ENCODE peak calls at places on chromosome 20, in eight cellular contexts. Z is tibial artery, T is colonic mucosa, F is fibroblast of lung, I is mammary epithelial cell, U is heart left ventricle, M is uterus, S is left ventricle myocardium inferior. G is an unnamed sample. For H3K4me1, the result is how much of the 10 kb centered on the place peaks cover.

GRCh38 chr20:35888659-35889058 is 65.6 kb downstream of the SCAND1 start:
- DNase-seq in Z (no peak), T (no peak), F (peak), I (no peak), U (no peak), M (no peak), S (no peak), G (no peak)

GRCh38 chr20:44035924-44036323 is 121.3 kb downstream of the TOX2 start:
- DNase-seq in Z (no peak), T (no peak), F (no peak), I (no peak), U (no peak), M (no peak), S (no peak), G (no peak)

GRCh38 chr20:55264825-55265224 is 740.5 kb downstream of the CBLN4 start:
- DNase-seq in Z (no peak), T (no peak), F (no peak), I (no peak), U (no peak), M (no peak), S (no peak), G (no peak)

GRCh38 chr20:43662943-43663655 is 3.8 kb upstream of the MYBL2 start:
- DNase-seq in Z (no peak), T (peak), F (no peak), I (peak), U (no peak), M (no peak), S (no peak), G (no peak)

GRCh38 chr20:35451295-35451694 is 4.1 kb upstream of the CEP250 start:
- DNase-seq in Z (no peak), T (peak), F (no peak), I (peak), U (no peak), M (no peak), S (no peak), G (no peak)

GRCh38 chr20:57856658-57857057 is 146.8 kb upstream of the PMEPA1 start:
- DNase-seq in Z (no peak), T (no peak), F (no peak), I (peak), U (no peak), M (no peak), S (no peak), G (no peak)

GRCh38 chr20:11204926-11205768 is 531.3 kb upstream of the JAG1 start:
- DNase-seq in Z (peak), T (peak), F (peak), I (peak), U (peak), M (peak), S (peak), G (no peak)

GRCh38 chr20:56574531-56575142 is 41.6 kb downstream of the FAM209B start:
- DNase-seq in Z (no peak), T (no peak), F (no peak), I (peak), U (no peak), M (no peak), S (no peak), G (no peak)

GRCh38 chr20:34311118-34312023 is 8.2 kb upstream of the AHCY start:
- DNase-seq in Z (no peak), T (peak), F (no peak), I (no peak), U (no peak), M (no peak), S (no peak), G (no peak)

GRCh38 chr20:3041818-3042504 is 1.5 kb upstream of the GNRH2 start:
- DNase-seq in Z (no peak), T (no peak), F (peak), I (no peak), U (no peak), M (no peak), S (no peak), G (peak)

GRCh38 chr20:17697171-17697570 is 2.6 kb upstream of the BANF2 start:
- DNase-seq in Z (peak), T (no peak), F (no peak), I (no peak), U (no peak), M (no peak), S (no peak), G (no peak)

GRCh38 chr20:19000071-19000470 is 186.5 kb downstream of the SCP2D1 start:
- DNase-seq in Z (no peak), T (no peak), F (no peak), I (no peak), U (no peak), M (peak), S (no peak), G (no peak)

GRCh38 chr20:23165307-23165750 is 79.2 kb upstream of the CD93 start:
- DNase-seq in Z (peak), T (peak), F (no peak), I (no peak), U (no peak), M (no peak), S (no peak), G (no peak)

GRCh38 chr20:61385731-61386130 is 133.7 kb downstream of the CDH4 start:
- DNase-seq in Z (no peak), T (no peak), F (no peak), I (no peak), U (no peak), M (no peak), S (no peak), G (no peak)

GRCh38 chr20:44532981-44533331 is 11.1 kb upstream of the SERINC3 start:
- DNase-seq in Z (no peak), T (no peak), F (peak), I (peak), U (no peak), M (no peak), S (no peak), G (no peak)

GRCh38 chr20:5612476-5613291 is 137.5 kb upstream of the SHLD1 start:
- DNase-seq in Z (no peak), T (no peak), F (peak), I (peak), U (no peak), M (no peak), S (no peak), G (no peak)

GRCh38 chr20:58417418-58417817 is 28.4 kb downstream of the VAPB start:
- DNase-seq in Z (no peak), T (no peak), F (no peak), I (no peak), U (no peak), M (no peak), S (no peak), G (no peak)

GRCh38 chr20:56449459-56449858 is 19.0 kb upstream of the RTF2 start:
- DNase-seq in Z (no peak), T (no peak), F (no peak), I (no peak), U (no peak), M (no peak), S (no peak), G (no peak)

GRCh38 chr20:59744756-59745155 is 140.4 kb downstream of the PHACTR3 start:
- DNase-seq in Z (no peak), T (no peak), F (no peak), I (no peak), U (no peak), M (no peak), S (no peak), G (no peak)

GRCh38 chr20:18543932-18544331 is 23.3 kb upstream of the SMIM26 start:
- DNase-seq in Z (no peak), T (no peak), F (no peak), I (no peak), U (peak), M (no peak), S (peak), G (no peak)

GRCh38 chr20:4920131-4920530 is 81.2 kb downstream of the SLC23A2 start:
- DNase-seq in Z (no peak), T (no peak), F (no peak), I (no peak), U (no peak), M (no peak), S (no peak), G (no peak)

GRCh38 chr20:4603724-4604123 is 118.0 kb upstream of the PRND start:
- DNase-seq in Z (no peak), T (no peak), F (peak), I (no peak), U (no peak), M (no peak), S (no peak), G (no peak)

GRCh38 chr20:10622657-10623418 is 51.0 kb downstream of the JAG1 start:
- DNase-seq in Z (peak), T (no peak), F (peak), I (peak), U (peak), M (peak), S (peak), G (peak)

GRCh38 chr20:42634096-42634495 is 555.6 kb downstream of the PTPRT start:
- DNase-seq in Z (no peak), T (no peak), F (no peak), I (no peak), U (no peak), M (no peak), S (no peak), G (no peak)

GRCh38 chr20:2122921-2123320 is 21.3 kb downstream of the STK35 start:
- DNase-seq in Z (peak), T (no peak), F (peak), I (peak), U (peak), M (peak), S (peak), G (no peak)

GRCh38 chr20:24141111-24141510 is 152.5 kb upstream of the GGTLC1 start:
- DNase-seq in Z (no peak), T (no peak), F (no peak), I (no peak), U (no peak), M (no peak), S (no peak), G (no peak)

GRCh38 chr20:34271961-34272360 is 30.7 kb downstream of the ASIP start:
- DNase-seq in Z (no peak), T (no peak), F (no peak), I (peak), U (no peak), M (no peak), S (no peak), G (no peak)

GRCh38 chr20:56595746-56596478 is 33.2 kb upstream of the TFAP2C start:
- DNase-seq in Z (no peak), T (no peak), F (no peak), I (no peak), U (no peak), M (no peak), S (no peak), G (no peak)

GRCh38 chr20:35974256-35974655 is 5.9 kb downstream of the CNBD2 start:
- DNase-seq in Z (no peak), T (no peak), F (no peak), I (no peak), U (no peak), M (no peak), S (no peak), G (no peak)

GRCh38 chr20:34538671-34539123 is 19.8 kb upstream of the MAP1LC3A start:
- DNase-seq in Z (no peak), T (peak), F (peak), I (peak), U (peak), M (peak), S (peak), G (no peak)

GRCh38 chr20:9374480-9374879 is 139.9 kb upstream of the LAMP5 start:
- DNase-seq in Z (no peak), T (no peak), F (peak), I (no peak), U (no peak), M (no peak), S (no peak), G (no peak)

GRCh38 chr20:20520776-20521175 is 152.9 kb downstream of the INSM1 start:
- DNase-seq in Z (no peak), T (no peak), F (peak), I (peak), U (no peak), M (no peak), S (no peak), G (no peak)

GRCh38 chr20:43379239-43379917 is 78.3 kb upstream of the SRSF6 start:
- DNase-seq in Z (no peak), T (no peak), F (peak), I (peak), U (no peak), M (no peak), S (no peak), G (no peak)

GRCh38 chr20:36051318-36052116 is 83.1 kb downstream of the CNBD2 start:
- DNase-seq in Z (no peak), T (no peak), F (no peak), I (no peak), U (no peak), M (no peak), S (no peak), G (no peak)

GRCh38 chr20:58743076-58743566 is 50.5 kb downstream of the NPEPL1 start:
- DNase-seq in Z (no peak), T (peak), F (no peak), I (no peak), U (no peak), M (no peak), S (no peak), G (no peak)

GRCh38 chr20:25586877-25587276 is 1.5 kb upstream of the NINL start:
- DNase-seq in Z (no peak), T (no peak), F (no peak), I (no peak), U (no peak), M (no peak), S (no peak), G (no peak)

GRCh38 chr20:41078329-41078728 is 49.7 kb downstream of the TOP1 start:
- DNase-seq in Z (no peak), T (no peak), F (peak), I (peak), U (no peak), M (no peak), S (no peak), G (no peak)

GRCh38 chr20:58712116-58712822 is 19.7 kb downstream of the NPEPL1 start:
- DNase-seq in Z (peak), T (peak), F (no peak), I (no peak), U (no peak), M (no peak), S (no peak), G (peak)

DNA sequence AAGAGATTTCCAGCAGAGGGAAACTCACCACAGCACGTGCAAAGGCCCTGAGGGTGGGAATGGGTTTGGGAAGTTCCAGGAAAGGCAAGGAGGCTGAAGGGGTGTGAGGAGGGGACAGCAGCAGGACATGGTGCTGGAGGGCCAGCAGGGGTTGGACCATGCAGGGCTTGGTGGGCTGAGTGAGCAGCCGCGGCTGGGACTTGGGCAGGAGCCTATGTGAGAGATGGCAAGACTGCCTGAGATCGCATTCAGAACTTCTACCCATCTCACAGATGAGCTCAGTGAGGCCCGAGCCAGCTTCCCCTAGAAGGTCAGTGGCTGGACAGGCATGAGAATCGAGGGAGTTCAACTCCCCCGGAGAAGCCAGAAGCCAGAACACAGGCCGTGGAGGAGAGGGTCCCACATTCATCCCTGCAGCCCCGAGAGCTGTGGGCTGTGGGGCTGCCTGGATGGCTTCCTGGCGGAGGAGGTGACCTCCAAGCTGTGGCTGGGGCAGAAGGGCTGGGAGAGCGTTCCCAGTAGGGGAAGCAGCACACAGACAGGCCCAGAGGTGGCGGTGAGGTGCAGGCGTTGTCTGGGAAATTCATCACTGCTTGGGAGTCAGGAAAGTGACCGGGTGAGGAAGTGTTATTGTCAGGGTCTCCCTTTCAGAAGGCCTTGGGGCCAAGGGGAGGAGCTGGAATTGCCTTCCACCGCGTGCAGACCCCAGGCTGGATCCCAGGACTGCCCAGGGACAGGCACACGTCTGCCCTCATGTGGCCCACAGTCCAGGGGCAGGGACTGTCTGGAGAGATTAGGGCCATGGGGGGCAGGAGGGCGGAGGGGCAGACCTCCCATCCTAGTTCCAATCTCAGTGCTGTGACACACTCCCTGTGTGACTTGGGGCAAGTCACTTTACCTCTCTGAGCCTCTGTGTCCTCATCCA is 103.8 kb downstream of the CEBPB start:
- DNase-seq in Z (no peak), T (no peak), F (no peak), I (no peak), U (peak), M (no peak), S (no peak), G (peak)
- TF ChIP-seq CTCF in Z (no peak), T (no peak), F (no peak), I (peak), U (no peak), M (no peak), S (no peak), G (no peak)

GRCh38 chr20:46343358-46344357 is 35.4 kb upstream of the CDH22 start:
- DNase-seq in Z (no peak), T (no peak), F (no peak), I (no peak), U (no peak), M (no peak), S (no peak), G (no peak)
- H3K4me1 ChIP-seq in Z (under half), T (under half), F (under half), I (under half), U (under half), M (under half), S (under half), G (under half)

DNA sequence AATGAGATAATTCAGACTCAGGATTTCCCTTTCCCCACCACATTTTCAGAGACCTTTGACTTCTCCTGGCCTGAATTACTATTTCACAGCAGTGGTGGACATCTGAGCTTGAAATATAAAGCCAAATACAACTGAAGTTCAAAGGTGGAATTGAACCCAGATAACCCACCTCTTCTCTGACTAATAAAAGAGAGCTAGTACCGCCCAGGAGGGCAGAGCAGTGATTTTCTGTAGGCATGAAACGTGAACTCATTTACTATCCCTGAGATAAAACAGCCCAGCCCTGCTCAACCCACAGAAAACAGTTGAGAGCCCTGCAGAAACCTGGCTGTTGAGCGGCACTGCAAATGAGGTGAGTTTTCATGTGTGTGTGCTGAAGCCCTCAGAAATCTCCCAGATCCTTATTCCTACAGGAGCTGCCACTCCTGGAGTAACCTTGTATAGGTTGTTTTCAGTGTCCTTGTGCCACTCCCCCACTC is 99.3 kb downstream of the NOL4L start:
- DNase-seq in Z (no peak), T (peak), F (no peak), I (no peak), U (no peak), M (no peak), S (no peak), G (peak)
- H3K27ac ChIP-seq in Z (no peak), T (peak), F (no peak), I (no peak), U (no peak), M (peak), S (peak), G (peak)

GRCh38 chr20:62406635-62407176 is 379 bp downstream of the CABLES2 start:
- DNase-seq in Z (no peak), T (peak), F (no peak), I (no peak), U (peak), M (no peak), S (no peak), G (no peak)

GRCh38 chr20:62408640-62409039 is 1.6 kb upstream of the CABLES2 start:
- DNase-seq in Z (no peak), T (no peak), F (no peak), I (no peak), U (no peak), M (no peak), S (no peak), G (no peak)

GRCh38 chr20:62405981-62406513 is 1.0 kb downstream of the CABLES2 start:
- DNase-seq in Z (no peak), T (no peak), F (no peak), I (no peak), U (no peak), M (no peak), S (no peak), G (no peak)

GRCh38 chr20:62408055-62408454 is 970 bp upstream of the CABLES2 start:
- DNase-seq in Z (no peak), T (no peak), F (no peak), I (no peak), U (no peak), M (no peak), S (no peak), G (no peak)

GRCh38 chr20:62407221-62407992 is at the start of gene CABLES2:
- DNase-seq in Z (peak), T (peak), F (peak), I (peak), U (peak), M (peak), S (peak), G (peak)
- TF ChIP-seq CTCF in Z (no peak), T (no peak), F (no peak), I (no peak), U (no peak), M (peak), S (peak), G (peak)

G was measured in left lung.